ENCODE peak calls at places on chromosomes 12 and 14, in six cellular contexts. R is posterior cingulate gyrus; M is activated CD8-positive, alpha-beta memory T cell treated with anti-CD3 and anti-CD28 coated beads for 48 hours; Z is HTR-8/SVneo; G is cerebellum; I is aorta. E is an unnamed sample.

GRCh38 chr14:90429764-90430163 is 32.9 kb downstream of the CALM1 start:
- DNase-seq in R (no peak), M (no peak), Z (no peak), G (peak), I (no peak), E (no peak)

GRCh38 chr14:60169722-60170121 is 4.5 kb upstream of the DHRS7 start:
- DNase-seq in R (no peak), M (no peak), Z (no peak), G (no peak), I (no peak), E (no peak)

GRCh38 chr12:67692966-67693365 is 44.4 kb downstream of the DYRK2 start:
- DNase-seq in R (no peak), M (no peak), Z (no peak), G (no peak), I (no peak), E (no peak)

GRCh38 chr12:104555650-104556049 is 98.9 kb downstream of the CHST11 start:
- DNase-seq in R (no peak), M (no peak), Z (no peak), G (no peak), I (no peak), E (no peak)

GRCh38 chr12:57232156-57232756 is 2.7 kb downstream of the SHMT2 start:
- DNase-seq in R (no peak), M (no peak), Z (no peak), G (no peak), I (no peak), E (no peak)

GRCh38 chr14:83217492-83217891 is 1683.8 kb upstream of the SEL1L start:
- DNase-seq in R (no peak), M (no peak), Z (peak), G (no peak), I (no peak), E (peak)

GRCh38 chr12:54683388-54683787 is 35.2 kb upstream of the DCD start:
- DNase-seq in R (no peak), M (no peak), Z (no peak), G (no peak), I (no peak), E (no peak)

GRCh38 chr12:14993117-14993516 is 20.3 kb downstream of the PDE6H start:
- DNase-seq in R (no peak), M (no peak), Z (no peak), G (no peak), I (no peak), E (no peak)

GRCh38 chr12:115158816-115159215 is 474.8 kb upstream of the TBX3 start:
- DNase-seq in R (no peak), M (no peak), Z (no peak), G (no peak), I (no peak), E (no peak)

GRCh38 chr12:19236656-19237055 is 107.1 kb downstream of the PLEKHA5 start:
- DNase-seq in R (peak), M (no peak), Z (no peak), G (no peak), I (peak), E (no peak)